ENCODE peak calls at places on chromosome 10, in eight cellular contexts. One of them, this sample, is unnamed.

GRCh38 chr10:13593560-13593959 is 6.8 kb downstream of the PRPF18 start:
- DNase-seq in mesothelial cell of epicardium: no peak
- DNase-seq in occipital lobe: no peak
- DNase-seq in immature natural killer cell: no peak
- DNase-seq in IMR-90: peak
- DNase-seq in stimulated activated CD8-positive, alpha-beta memory T cell treated with anti-CD3 and anti-CD28 coated beads, Interleukin-2, amount 100 ng/mL, for 1 hour: no peak
- DNase-seq in EL: peak
- DNase-seq in right atrium auricular region: no peak
- DNase-seq in this sample: peak

GRCh38 chr10:131312261-131312801 is 810 bp upstream of the TCERG1L start:
- DNase-seq in mesothelial cell of epicardium: no peak
- DNase-seq in EL: no peak
- DNase-seq in right atrium auricular region: no peak
- DNase-seq in immature natural killer cell: no peak
- DNase-seq in IMR-90: no peak
- DNase-seq in occipital lobe: no peak
- DNase-seq in stimulated activated CD8-positive, alpha-beta memory T cell treated with anti-CD3 and anti-CD28 coated beads, Interleukin-2, amount 100 ng/mL, for 1 hour: no peak
- DNase-seq in this sample: no peak

GRCh38 chr10:43386549-43386948 is 15.1 kb downstream of the FXYD4 start:
- DNase-seq in immature natural killer cell: no peak
- DNase-seq in right atrium auricular region: no peak
- DNase-seq in IMR-90: no peak
- DNase-seq in mesothelial cell of epicardium: no peak
- DNase-seq in occipital lobe: no peak
- DNase-seq in stimulated activated CD8-positive, alpha-beta memory T cell treated with anti-CD3 and anti-CD28 coated beads, Interleukin-2, amount 100 ng/mL, for 1 hour: no peak
- DNase-seq in EL: no peak
- DNase-seq in this sample: no peak

GRCh38 chr10:133528296-133528844 is 1.2 kb downstream of the CYP2E1 start:
- DNase-seq in immature natural killer cell: no peak
- DNase-seq in stimulated activated CD8-positive, alpha-beta memory T cell treated with anti-CD3 and anti-CD28 coated beads, Interleukin-2, amount 100 ng/mL, for 1 hour: no peak
- DNase-seq in right atrium auricular region: no peak
- DNase-seq in EL: no peak
- DNase-seq in IMR-90: peak
- DNase-seq in occipital lobe: no peak
- DNase-seq in mesothelial cell of epicardium: no peak
- DNase-seq in this sample: no peak

GRCh38 chr10:61047788-61048560 is 104.0 kb upstream of the RHOBTB1 start:
- DNase-seq in immature natural killer cell: no peak
- DNase-seq in EL: no peak
- DNase-seq in stimulated activated CD8-positive, alpha-beta memory T cell treated with anti-CD3 and anti-CD28 coated beads, Interleukin-2, amount 100 ng/mL, for 1 hour: no peak
- DNase-seq in occipital lobe: no peak
- DNase-seq in mesothelial cell of epicardium: no peak
- DNase-seq in IMR-90: no peak
- DNase-seq in right atrium auricular region: no peak
- DNase-seq in this sample: no peak

GRCh38 chr10:29646238-29646902 is 11.6 kb upstream of the SVIL start:
- DNase-seq in right atrium auricular region: no peak
- DNase-seq in stimulated activated CD8-positive, alpha-beta memory T cell treated with anti-CD3 and anti-CD28 coated beads, Interleukin-2, amount 100 ng/mL, for 1 hour: no peak
- DNase-seq in EL: peak
- DNase-seq in immature natural killer cell: no peak
- DNase-seq in mesothelial cell of epicardium: no peak
- DNase-seq in occipital lobe: no peak
- DNase-seq in IMR-90: peak
- DNase-seq in this sample: peak

GRCh38 chr10:75102830-75103673 is 8.4 kb upstream of the SAMD8 start:
- DNase-seq in right atrium auricular region: no peak
- DNase-seq in IMR-90: no peak
- DNase-seq in occipital lobe: no peak
- DNase-seq in mesothelial cell of epicardium: no peak
- DNase-seq in EL: no peak
- DNase-seq in stimulated activated CD8-positive, alpha-beta memory T cell treated with anti-CD3 and anti-CD28 coated beads, Interleukin-2, amount 100 ng/mL, for 1 hour: no peak
- DNase-seq in immature natural killer cell: no peak
- DNase-seq in this sample: no peak

GRCh38 chr10:112203328-112204076 is 19.9 kb upstream of the GPAM start:
- DNase-seq in right atrium auricular region: no peak
- DNase-seq in mesothelial cell of epicardium: no peak
- DNase-seq in immature natural killer cell: no peak
- DNase-seq in IMR-90: peak
- DNase-seq in occipital lobe: no peak
- DNase-seq in stimulated activated CD8-positive, alpha-beta memory T cell treated with anti-CD3 and anti-CD28 coated beads, Interleukin-2, amount 100 ng/mL, for 1 hour: no peak
- DNase-seq in EL: no peak
- DNase-seq in this sample: peak

GRCh38 chr10:106661133-106661766 is 503.3 kb downstream of the SORCS1 start:
- DNase-seq in stimulated activated CD8-positive, alpha-beta memory T cell treated with anti-CD3 and anti-CD28 coated beads, Interleukin-2, amount 100 ng/mL, for 1 hour: no peak
- DNase-seq in right atrium auricular region: no peak
- DNase-seq in IMR-90: no peak
- DNase-seq in EL: no peak
- DNase-seq in mesothelial cell of epicardium: no peak
- DNase-seq in occipital lobe: no peak
- DNase-seq in immature natural killer cell: no peak
- DNase-seq in this sample: no peak

GRCh38 chr10:29569778-29570177 is 65.0 kb downstream of the SVIL start:
- DNase-seq in mesothelial cell of epicardium: no peak
- DNase-seq in IMR-90: no peak
- DNase-seq in occipital lobe: no peak
- DNase-seq in stimulated activated CD8-positive, alpha-beta memory T cell treated with anti-CD3 and anti-CD28 coated beads, Interleukin-2, amount 100 ng/mL, for 1 hour: no peak
- DNase-seq in immature natural killer cell: no peak
- DNase-seq in right atrium auricular region: no peak
- DNase-seq in EL: no peak
- DNase-seq in this sample: no peak

GRCh38 chr10:109427421-109427820 is 495.9 kb downstream of the XPNPEP1 start:
- DNase-seq in mesothelial cell of epicardium: no peak
- DNase-seq in stimulated activated CD8-positive, alpha-beta memory T cell treated with anti-CD3 and anti-CD28 coated beads, Interleukin-2, amount 100 ng/mL, for 1 hour: no peak
- DNase-seq in right atrium auricular region: no peak
- DNase-seq in occipital lobe: no peak
- DNase-seq in immature natural killer cell: no peak
- DNase-seq in EL: peak
- DNase-seq in IMR-90: peak
- DNase-seq in this sample: peak

GRCh38 chr10:80158598-80159127 is 26.1 kb downstream of the PLAC9 start:
- DNase-seq in EL: peak
- DNase-seq in mesothelial cell of epicardium: no peak
- DNase-seq in stimulated activated CD8-positive, alpha-beta memory T cell treated with anti-CD3 and anti-CD28 coated beads, Interleukin-2, amount 100 ng/mL, for 1 hour: no peak
- DNase-seq in occipital lobe: peak
- DNase-seq in right atrium auricular region: peak
- DNase-seq in immature natural killer cell: no peak
- DNase-seq in IMR-90: peak
- DNase-seq in this sample: peak

GRCh38 chr10:44357141-44357540 is 27.8 kb downstream of the CXCL12 start:
- DNase-seq in occipital lobe: no peak
- DNase-seq in immature natural killer cell: no peak
- DNase-seq in right atrium auricular region: no peak
- DNase-seq in mesothelial cell of epicardium: no peak
- DNase-seq in IMR-90: no peak
- DNase-seq in EL: no peak
- DNase-seq in stimulated activated CD8-positive, alpha-beta memory T cell treated with anti-CD3 and anti-CD28 coated beads, Interleukin-2, amount 100 ng/mL, for 1 hour: no peak
- DNase-seq in this sample: no peak

GRCh38 chr10:34407227-34407626 is 407.9 kb downstream of the PARD3 start:
- DNase-seq in right atrium auricular region: no peak
- DNase-seq in mesothelial cell of epicardium: no peak
- DNase-seq in immature natural killer cell: no peak
- DNase-seq in EL: peak
- DNase-seq in stimulated activated CD8-positive, alpha-beta memory T cell treated with anti-CD3 and anti-CD28 coated beads, Interleukin-2, amount 100 ng/mL, for 1 hour: no peak
- DNase-seq in IMR-90: peak
- DNase-seq in occipital lobe: no peak
- DNase-seq in this sample: peak